ENCODE peak calls at places on chromosomes 7 and 10, in seven cellular contexts. C is Panc1, U is upper lobe of left lung, J is GM23338, N is HCT116, A is breast epithelium, W is spleen. X is an unnamed sample.
A peak's percentile ranks its signal among the peaks of the same experiment; 100 is the strongest.

GRCh38 chr10:33661580-33662269 is 327.3 kb upstream of the NRP1 start:
- DNase-seq in C (no peak), U (peak; percentile 76), J (no peak), N (no peak), A (peak; percentile 71), W (peak; percentile 84), X (peak; percentile 84)

GRCh38 chr7:139916717-139917395 is 87.8 kb downstream of the TBXAS1 start:
- DNase-seq in C (no peak), U (no peak), J (no peak), N (no peak), A (no peak), W (no peak), X (no peak)

GRCh38 chr7:25031432-25031831 is 51.5 kb upstream of the OSBPL3 start:
- DNase-seq in C (no peak), U (no peak), J (peak; percentile 5), N (no peak), A (no peak), W (no peak), X (no peak)

GRCh38 chr10:99328579-99329237 is 448 bp upstream of the CNNM1 start:
- DNase-seq in C (no peak), U (no peak), J (peak; percentile 40), N (no peak), A (no peak), W (no peak), X (peak; percentile 67)

GRCh38 chr10:127853868-127854768 is 38.6 kb downstream of the CLRN3 start:
- DNase-seq in C (peak; percentile 45), U (peak; percentile 57), J (peak; percentile 88), N (peak; percentile 75), A (no peak), W (peak; percentile 90), X (peak; percentile 78)

GRCh38 chr7:87202705-87203104 is 16.8 kb downstream of the TMEM243 start:
- DNase-seq in C (no peak), U (no peak), J (no peak), N (no peak), A (no peak), W (no peak), X (no peak)

GRCh38 chr10:109892885-109893284 is 30.4 kb downstream of the XPNPEP1 start:
- DNase-seq in C (no peak), U (no peak), J (peak; percentile 20), N (no peak), A (peak; percentile 50), W (no peak), X (peak; percentile 72)

GRCh38 chr7:113768256-113768847 is 150.5 kb downstream of the PPP1R3A start:
- DNase-seq in C (no peak), U (no peak), J (no peak), N (no peak), A (no peak), W (no peak), X (no peak)

GRCh38 chr10:29951441-29951931 is 107.9 kb downstream of the JCAD start:
- DNase-seq in C (no peak), U (no peak), J (no peak), N (no peak), A (peak; percentile 77), W (no peak), X (no peak)

GRCh38 chr7:125573131-125573530 is 643.5 kb upstream of the POT1 start:
- DNase-seq in C (no peak), U (no peak), J (no peak), N (no peak), A (no peak), W (no peak), X (no peak)

GRCh38 chr10:637221-637620 is 52.2 kb downstream of the DIP2C start:
- DNase-seq in C (no peak), U (no peak), J (no peak), N (no peak), A (no peak), W (peak; percentile 35), X (peak; percentile 41)

GRCh38 chr7:145928937-145929336 is 187.7 kb upstream of the CNTNAP2 start:
- DNase-seq in C (no peak), U (no peak), J (no peak), N (no peak), A (no peak), W (no peak), X (no peak)

GRCh38 chr10:4315529-4315928 is 510.5 kb upstream of the AKR1E2 start:
- DNase-seq in C (peak; percentile 27), U (no peak), J (no peak), N (no peak), A (no peak), W (no peak), X (no peak)

GRCh38 chr10:77188511-77188910 is 449.1 kb downstream of the KCNMA1 start:
- DNase-seq in C (no peak), U (no peak), J (no peak), N (no peak), A (no peak), W (no peak), X (no peak)

GRCh38 chr10:14658331-14659122 is 116.2 kb downstream of the FAM107B start:
- DNase-seq in C (peak; percentile 2), U (no peak), J (no peak), N (peak; percentile 58), A (no peak), W (no peak), X (no peak)

GRCh38 chr7:51647931-51648351 is 331.3 kb upstream of the COBL start:
- DNase-seq in C (no peak), U (no peak), J (peak; percentile 11), N (no peak), A (peak; percentile 84), W (no peak), X (peak; percentile 76)

GRCh38 chr10:8060010-8060703 is 5.7 kb downstream of the GATA3 start:
- DNase-seq in C (no peak), U (no peak), J (peak; percentile 45), N (no peak), A (peak; percentile 43), W (no peak), X (no peak)

GRCh38 chr7:122556873-122557542 is 141.9 kb downstream of the RNF133 start:
- DNase-seq in C (no peak), U (no peak), J (no peak), N (no peak), A (no peak), W (no peak), X (no peak)

GRCh38 chr10:12500406-12501303 is 151.3 kb downstream of the CAMK1D start:
- DNase-seq in C (no peak), U (peak; percentile 23), J (no peak), N (no peak), A (no peak), W (peak; percentile 23), X (peak; percentile 50)

DNA sequence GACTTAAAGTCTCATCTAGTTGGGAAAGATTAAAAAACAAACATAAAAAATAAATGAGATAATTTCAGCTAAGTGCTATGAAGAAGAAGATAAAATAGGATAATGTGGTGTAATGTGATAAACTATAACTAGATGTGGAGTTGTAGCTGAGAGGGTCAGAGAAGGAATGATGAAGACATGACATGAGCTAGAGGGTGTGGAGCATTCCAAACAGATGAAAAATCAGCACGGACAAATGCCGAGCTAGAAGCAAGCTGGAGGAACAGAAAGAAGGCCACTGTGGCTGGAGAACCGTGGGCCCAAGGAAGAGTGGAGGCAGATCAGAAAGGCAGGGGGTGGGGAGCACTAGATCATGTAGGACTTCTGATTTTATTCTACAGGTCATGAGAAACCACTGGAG is 70.6 kb downstream of the CDK6 start:
- DNase-seq in C (no peak), U (no peak), J (no peak), N (peak; percentile 66), A (no peak), W (no peak), X (no peak)
- TF ChIP-seq POLR2AphosphoS5 in C (no peak), U (no peak), J (no peak), N (no peak), A (no peak), W (no peak), X (no peak)

DNA sequence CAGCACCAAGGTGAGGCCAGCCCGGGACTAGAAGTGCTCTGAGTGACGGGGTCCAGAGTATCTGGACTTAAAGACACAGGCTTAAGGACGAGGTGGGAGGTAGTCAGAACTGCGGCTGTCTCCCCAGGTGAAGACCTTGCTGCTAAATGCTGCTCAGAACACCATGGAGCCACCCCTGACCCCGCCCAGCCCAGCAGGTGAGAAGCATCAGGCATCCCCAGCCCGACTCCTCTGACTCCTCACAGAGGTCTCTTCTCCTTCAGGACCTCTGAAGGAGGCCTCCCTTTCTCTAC is 5.8 kb downstream of the NFKB2 start:
- DNase-seq in C (no peak), U (no peak), J (no peak), N (no peak), A (no peak), W (no peak), X (peak; percentile 71)
- TF ChIP-seq POLR2AphosphoS5 in C (no peak), U (no peak), J (no peak), N (no peak), A (no peak), W (no peak), X (no peak)

DNA sequence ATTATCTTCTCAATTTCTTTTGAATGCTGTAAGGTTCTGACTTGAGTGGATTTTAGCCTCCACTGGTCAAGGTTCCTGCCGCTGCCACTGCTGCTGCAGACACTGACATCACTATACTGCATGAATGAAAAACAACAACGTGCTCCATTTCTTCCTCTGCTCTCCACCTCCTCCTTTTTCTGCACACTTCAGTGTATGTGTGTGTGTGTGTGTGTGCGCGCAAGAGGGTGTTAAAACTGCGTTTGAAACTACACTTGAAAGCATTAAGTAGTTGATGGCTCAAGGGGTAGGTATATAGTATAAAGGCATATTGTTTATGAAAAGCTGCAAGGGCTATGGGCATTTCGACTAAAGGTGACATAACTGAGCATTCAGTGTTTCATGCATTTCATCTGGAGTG is 3.5 kb downstream of the GLCCI1 start:
- DNase-seq in C (no peak), U (no peak), J (peak; percentile 4), N (no peak), A (no peak), W (no peak), X (no peak)
- TF ChIP-seq POLR2AphosphoS5 in C (no peak), U (no peak), J (no peak), N (no peak), A (no peak), W (no peak), X (no peak)

DNA sequence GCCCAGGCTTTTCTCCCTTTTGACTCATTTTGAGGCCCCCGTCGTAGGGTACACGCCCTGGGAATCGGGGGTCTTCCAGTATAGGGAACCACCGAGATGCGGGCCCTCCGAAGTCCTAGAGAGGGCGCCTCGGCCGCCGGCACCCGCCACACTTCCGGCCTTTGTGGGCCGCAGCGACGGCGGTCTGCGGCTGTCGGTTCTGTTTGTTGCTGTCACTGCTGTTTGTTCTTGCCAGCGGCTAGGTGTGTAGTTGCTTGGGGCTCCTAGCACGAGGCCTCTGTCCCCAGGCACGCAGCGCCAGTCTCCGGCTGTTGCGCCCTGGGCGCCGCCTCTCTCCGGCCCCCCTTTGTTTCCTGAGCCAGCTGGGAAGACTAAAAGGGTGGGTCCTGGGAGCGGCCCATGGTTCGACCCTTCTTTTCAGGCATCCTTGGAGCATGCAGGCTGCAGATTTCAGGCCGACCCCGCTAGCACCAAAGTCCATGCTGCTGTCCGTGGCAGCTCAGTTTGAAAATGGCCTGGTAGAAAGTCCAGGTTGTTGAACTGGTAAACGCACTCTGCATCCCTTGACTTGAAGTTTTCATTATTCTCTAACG is 17.8 kb upstream of the ZKSCAN1 start:
- DNase-seq in C (no peak), U (peak; percentile 66), J (peak; percentile 76), N (no peak), A (no peak), W (peak; percentile 93), X (peak; percentile 78)
- TF ChIP-seq POLR2AphosphoS5 in C (no peak), U (peak; percentile 54), J (peak; percentile 71), N (no peak), A (peak; percentile 27), W (peak; percentile 89), X (peak; percentile 81)

GRCh38 chr10:75497997-75498797 is 66.8 kb downstream of the LRMDA start:
- DNase-seq in C (no peak), U (no peak), J (no peak), N (peak; percentile 78), A (no peak), W (no peak), X (peak; percentile 82)
- TF ChIP-seq POLR2AphosphoS5 in C (no peak), U (no peak), J (no peak), N (peak; percentile 19), A (no peak), W (no peak), X (peak; percentile 80)

X was measured in sigmoid colon.